ENCODE peak calls at places on chromosomes 6 and 20, in ten cellular contexts. I is left ventricle myocardium inferior; P is stomach; K is left lung; B is heart right ventricle; U is psoas muscle; J is pancreas; T is mesendoderm; X is CD8-positive, alpha-beta memory T cell; G is breast epithelium. L is an unnamed sample.

GRCh38 chr6:139029470-139030210 is 1.1 kb downstream of the ABRACL start:
- DNase-seq in I (peak), P (peak), K (peak), B (peak), U (peak), J (peak), T (peak), X (no peak), G (no peak), L (no peak)

GRCh38 chr6:111559193-111560097 is 46.2 kb downstream of the TRAF3IP2 start:
- DNase-seq in I (no peak), P (no peak), K (no peak), B (no peak), U (peak), J (no peak), T (no peak), X (no peak), G (no peak), L (no peak)

GRCh38 chr6:16200231-16200941 is 38.0 kb upstream of the GMPR start:
- DNase-seq in I (no peak), P (no peak), K (no peak), B (no peak), U (no peak), J (no peak), T (no peak), X (no peak), G (no peak), L (peak)

GRCh38 chr6:160534050-160534696 is 129.9 kb downstream of the LPA start:
- DNase-seq in I (peak), P (peak), K (no peak), B (peak), U (peak), J (peak), T (peak), X (peak), G (peak), L (peak)

GRCh38 chr6:79778794-79779193 is 147.7 kb downstream of the SH3BGRL2 start:
- DNase-seq in I (no peak), P (no peak), K (no peak), B (no peak), U (no peak), J (no peak), T (no peak), X (no peak), G (no peak), L (no peak)

GRCh38 chr20:45406260-45407066 is 1.6 kb upstream of the DBNDD2 start:
- DNase-seq in I (peak), P (peak), K (peak), B (peak), U (peak), J (peak), T (peak), X (peak), G (no peak), L (peak)

GRCh38 chr20:63846128-63846771 is 15.0 kb upstream of the ABHD16B start:
- DNase-seq in I (peak), P (no peak), K (no peak), B (peak), U (peak), J (peak), T (peak), X (no peak), G (no peak), L (no peak)

GRCh38 chr20:18577942-18578341 is 9.9 kb upstream of the DTD1 start:
- DNase-seq in I (no peak), P (no peak), K (no peak), B (no peak), U (no peak), J (no peak), T (no peak), X (no peak), G (no peak), L (no peak)

GRCh38 chr6:112289039-112289566 is 34.7 kb upstream of the LAMA4 start:
- DNase-seq in I (peak), P (no peak), K (peak), B (peak), U (peak), J (no peak), T (peak), X (no peak), G (peak), L (no peak)

GRCh38 chr6:36791553-36792171 is 47.6 kb downstream of the CPNE5 start:
- DNase-seq in I (no peak), P (no peak), K (no peak), B (no peak), U (no peak), J (no peak), T (no peak), X (no peak), G (no peak), L (no peak)

GRCh38 chr20:49979030-49979832 is 3.5 kb upstream of the SNAI1 start:
- DNase-seq in I (no peak), P (peak), K (peak), B (peak), U (no peak), J (peak), T (peak), X (peak), G (no peak), L (peak)

GRCh38 chr20:14996883-14997672 is 659.7 kb upstream of the FLRT3 start:
- DNase-seq in I (no peak), P (no peak), K (no peak), B (no peak), U (no peak), J (no peak), T (no peak), X (no peak), G (no peak), L (no peak)

GRCh38 chr6:18343741-18344140 is 43.4 kb upstream of the RNF144B start:
- DNase-seq in I (no peak), P (no peak), K (no peak), B (no peak), U (no peak), J (no peak), T (no peak), X (no peak), G (no peak), L (no peak)

GRCh38 chr6:18340781-18341551 is 46.2 kb upstream of the RNF144B start:
- DNase-seq in I (no peak), P (no peak), K (no peak), B (no peak), U (no peak), J (no peak), T (no peak), X (no peak), G (peak), L (no peak)

GRCh38 chr6:18339599-18339998 is 47.6 kb upstream of the RNF144B start:
- DNase-seq in I (no peak), P (no peak), K (no peak), B (no peak), U (no peak), J (no peak), T (no peak), X (no peak), G (no peak), L (no peak)

DNA sequence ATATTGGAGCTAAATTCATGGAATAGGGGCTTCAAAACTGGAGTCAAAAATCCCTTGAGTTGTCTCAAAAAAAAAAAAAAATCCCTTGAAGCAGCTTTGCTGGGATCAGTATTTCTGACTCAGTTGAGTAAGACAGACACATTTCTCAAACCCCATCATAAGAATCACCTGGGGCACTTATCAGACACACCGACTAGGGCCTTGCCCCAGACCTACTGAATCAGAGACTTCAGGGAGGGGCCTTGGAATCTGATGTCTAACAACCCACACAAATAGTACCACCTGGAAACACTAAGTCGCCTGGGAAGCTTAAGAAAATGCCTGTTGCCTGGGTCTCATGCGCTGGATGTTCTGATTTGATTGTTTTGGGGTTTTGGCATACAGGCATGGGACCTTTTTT is 44.9 kb upstream of the RNF144B start:
- DNase-seq in I (no peak), P (no peak), K (no peak), B (no peak), U (no peak), J (no peak), T (no peak), X (no peak), G (no peak), L (no peak)
- H3K27ac ChIP-seq in I (no peak), P (no peak), K (no peak), B (no peak), U (peak), J (no peak), T (no peak), X (no peak), G (peak), L (no peak)

GRCh38 chr20:22412977-22413868 is 171.1 kb downstream of the FOXA2 start:
- DNase-seq in I (no peak), P (no peak), K (no peak), B (no peak), U (no peak), J (no peak), T (no peak), X (no peak), G (no peak), L (no peak)
- H3K27ac ChIP-seq in I (no peak), P (no peak), K (no peak), B (no peak), U (no peak), J (peak), T (no peak), X (peak), G (no peak), L (no peak)

GRCh38 chr6:85250586-85251216 is 199.2 kb upstream of the NT5E start:
- DNase-seq in I (no peak), P (no peak), K (no peak), B (no peak), U (no peak), J (no peak), T (no peak), X (no peak), G (no peak), L (no peak)

GRCh38 chr6:85255661-85256060 is 194.2 kb upstream of the NT5E start:
- DNase-seq in I (no peak), P (no peak), K (no peak), B (no peak), U (no peak), J (no peak), T (no peak), X (no peak), G (no peak), L (no peak)

GRCh38 chr6:85252085-85252484 is 197.8 kb upstream of the NT5E start:
- DNase-seq in I (no peak), P (no peak), K (no peak), B (no peak), U (no peak), J (no peak), T (no peak), X (no peak), G (no peak), L (no peak)

DNA sequence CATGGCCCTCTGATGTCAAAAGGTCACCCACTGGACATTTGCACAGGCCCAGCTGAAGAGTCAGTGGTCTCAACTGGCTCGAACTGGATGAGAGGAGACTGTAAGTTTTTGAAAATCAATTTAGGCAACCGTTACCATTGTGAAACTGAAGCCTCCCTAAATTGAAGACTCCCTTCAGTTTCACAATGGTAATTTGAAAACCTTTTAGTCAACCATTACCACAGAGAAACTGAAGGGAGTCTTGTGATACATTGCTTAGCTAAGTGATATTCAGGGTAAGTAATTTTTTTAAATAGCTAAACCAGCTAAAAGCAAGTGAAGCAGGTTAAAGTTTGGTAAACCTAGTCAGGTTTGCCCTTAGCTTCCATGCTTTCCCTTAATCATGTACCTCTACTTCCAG is 197.3 kb upstream of the NT5E start:
- DNase-seq in I (no peak), P (no peak), K (no peak), B (no peak), U (no peak), J (no peak), T (no peak), X (no peak), G (no peak), L (no peak)
- H3K27ac ChIP-seq in I (no peak), P (no peak), K (no peak), B (no peak), U (no peak), J (no peak), T (no peak), X (no peak), G (no peak), L (no peak)

DNA sequence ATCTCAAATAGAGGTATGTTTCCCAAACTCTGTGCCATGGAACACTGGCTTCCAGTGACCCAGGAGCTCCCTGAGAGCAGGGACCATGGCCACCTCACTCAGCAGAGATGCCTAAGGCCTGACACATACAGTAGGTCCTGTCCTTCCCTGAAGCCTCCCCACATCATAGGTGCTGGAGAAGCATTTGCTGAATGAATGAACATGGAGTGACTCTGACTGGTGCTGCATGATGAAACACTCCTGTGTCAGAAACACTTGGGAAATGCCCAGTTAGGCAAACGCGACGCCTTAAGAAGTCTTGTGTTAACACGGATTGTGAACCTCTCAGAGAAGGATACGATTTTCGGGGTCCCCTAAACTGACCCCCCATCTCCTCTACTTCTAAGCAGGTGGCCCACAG is 14.3 kb downstream of the SLA2 start:
- DNase-seq in I (no peak), P (no peak), K (no peak), B (no peak), U (no peak), J (no peak), T (no peak), X (no peak), G (no peak), L (no peak)
- H3K27ac ChIP-seq in I (no peak), P (no peak), K (no peak), B (no peak), U (no peak), J (no peak), T (no peak), X (no peak), G (no peak), L (no peak)

GRCh38 chr6:133047065-133047665 is 194.0 kb upstream of the EYA4 start:
- DNase-seq in I (no peak), P (no peak), K (no peak), B (no peak), U (no peak), J (no peak), T (no peak), X (no peak), G (no peak), L (no peak)
- H3K27ac ChIP-seq in I (peak), P (no peak), K (no peak), B (peak), U (peak), J (no peak), T (no peak), X (no peak), G (no peak), L (no peak)

L was measured in caudate nucleus.